ENCODE peak calls at places on chromosomes 3 and 15, in eight cellular contexts. U is stomach, K is suprapubic skin, F is IMR-90, H is adrenal gland, W is HCT116, I is esophagus muscularis mucosa, L is spleen. X is an unnamed sample.

GRCh38 chr15:24772709-24773373 is 97.3 kb downstream of the NPAP1 start:
- DNase-seq in U (peak; percentile 64), I (no peak), F (peak; percentile 84), H (peak; percentile 92), L (peak; percentile 78), K (no peak), W (no peak), X (peak; percentile 60)

GRCh38 chr15:88769161-88769971 is 33.9 kb upstream of the ACAN start:
- DNase-seq in I (peak; percentile 60), F (peak; percentile 5), H (no peak), W (no peak), L (no peak), K (no peak), U (no peak), X (no peak)

GRCh38 chr3:17935217-17935616 is 192.8 kb upstream of the TBC1D5 start:
- DNase-seq in H (peak; percentile 60), K (no peak), W (no peak), I (no peak), F (no peak), U (no peak), L (no peak), X (no peak)

GRCh38 chr15:40085225-40085624 is 23.5 kb downstream of the BMF start:
- DNase-seq in I (no peak), L (peak; percentile 49), U (no peak), K (no peak), F (peak; percentile 57), W (no peak), H (no peak), X (no peak)

GRCh38 chr3:186618318-186618938 is 5.6 kb downstream of the AHSG start:
- DNase-seq in U (no peak), I (no peak), L (no peak), H (no peak), F (no peak), W (no peak), K (no peak), X (no peak)

GRCh38 chr3:29212789-29213433 is 68.0 kb upstream of the RBMS3 start:
- DNase-seq in L (no peak), I (no peak), W (no peak), F (no peak), H (no peak), K (no peak), U (no peak), X (no peak)

GRCh38 chr15:63599401-63600000 is 2.3 kb downstream of the FBXL22 start:
- DNase-seq in L (peak; percentile 90), F (no peak), I (peak; percentile 91), U (peak; percentile 88), K (peak; percentile 84), H (peak; percentile 87), W (no peak), X (peak; percentile 73)

GRCh38 chr3:5331567-5332269 is 144.2 kb downstream of the EDEM1 start:
- DNase-seq in W (no peak), F (no peak), L (no peak), I (no peak), U (no peak), H (no peak), K (no peak), X (no peak)

GRCh38 chr3:147940846-147941245 is 531.7 kb downstream of the ZIC1 start:
- DNase-seq in K (no peak), H (no peak), I (no peak), F (no peak), U (no peak), W (no peak), L (no peak), X (no peak)

GRCh38 chr3:141405581-141405980 is 37.3 kb downstream of the ZBTB38 start:
- DNase-seq in W (no peak), F (peak; percentile 73), L (no peak), K (no peak), U (no peak), I (no peak), H (no peak), X (no peak)

GRCh38 chr3:39011191-39011736 is 40.5 kb downstream of the SCN11A start:
- DNase-seq in I (no peak), K (no peak), L (no peak), F (no peak), W (no peak), U (no peak), H (no peak), X (no peak)

GRCh38 chr3:147215660-147216059 is 190.7 kb downstream of the ZIC4 start:
- DNase-seq in W (no peak), H (no peak), L (no peak), I (no peak), U (no peak), F (no peak), K (no peak), X (no peak)

GRCh38 chr3:125003369-125003853 is 52.4 kb downstream of the HEG1 start:
- DNase-seq in W (no peak), K (no peak), I (no peak), L (no peak), U (no peak), F (peak; percentile 72), H (peak; percentile 89), X (no peak)

GRCh38 chr3:125002834-125003368 is 52.9 kb downstream of the HEG1 start:
- DNase-seq in F (no peak), K (no peak), H (no peak), W (no peak), L (no peak), I (no peak), U (no peak), X (no peak)

GRCh38 chr3:125002414-125002811 is 53.4 kb downstream of the HEG1 start:
- DNase-seq in W (no peak), L (no peak), I (no peak), H (no peak), U (no peak), F (no peak), K (no peak), X (no peak)

GRCh38 chr3:125000661-125001060 is 55.1 kb downstream of the HEG1 start:
- DNase-seq in K (no peak), I (no peak), U (no peak), L (no peak), F (no peak), W (no peak), H (peak; percentile 14), X (no peak)

DNA sequence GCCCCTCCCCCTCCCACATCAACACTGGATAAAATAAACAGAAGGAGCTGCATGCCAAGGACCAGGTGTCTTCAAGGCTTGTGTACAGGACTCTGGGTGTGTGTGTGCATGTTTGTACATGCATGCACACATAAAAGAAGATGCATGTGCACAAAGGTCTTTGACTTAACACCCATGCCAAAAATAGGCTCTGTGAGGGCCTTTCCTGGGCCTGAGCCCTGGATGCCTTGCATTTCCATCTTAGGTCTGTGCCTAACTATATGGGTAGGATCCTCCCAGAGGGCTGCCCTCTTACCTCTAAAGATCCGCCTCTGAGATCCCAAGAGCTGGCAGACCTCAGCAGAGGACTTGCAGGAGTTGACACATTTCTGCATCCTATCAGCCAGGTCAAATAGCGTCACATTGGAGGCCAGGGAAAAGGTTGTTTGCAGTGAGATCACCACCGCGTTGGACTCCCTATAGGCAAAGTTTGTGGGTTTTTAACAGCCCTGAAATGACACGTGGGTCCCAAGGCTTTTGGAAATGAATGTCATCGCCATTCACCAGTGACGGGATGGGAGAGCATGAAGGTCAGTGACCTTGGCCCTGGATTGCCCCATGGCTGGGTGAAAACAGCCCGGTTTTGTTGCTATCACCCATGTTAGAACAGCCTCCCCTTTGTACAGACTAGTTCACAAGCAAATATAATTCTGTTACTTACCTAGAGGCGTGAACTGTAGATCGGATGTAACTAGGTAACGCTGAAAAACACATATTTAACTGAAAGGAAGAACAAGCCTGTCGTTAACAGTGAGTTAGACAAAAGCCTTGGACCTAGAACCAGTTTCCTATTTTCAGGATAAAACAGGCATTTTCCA is 54.0 kb downstream of the HEG1 start:
- DNase-seq in L (no peak), H (peak; percentile 14), F (no peak), I (no peak), W (no peak), U (no peak), K (no peak), X (no peak)
- H3K4me3 ChIP-seq in L (no peak overlapping the region), H (no peak overlapping the region), F (no peak overlapping the region), I (no peak overlapping the region), W (no peak overlapping the region), U (no peak overlapping the region), K (no peak overlapping the region), X (no peak overlapping the region)

GRCh38 chr3:197736491-197737318 is at the start of gene RUBCN:
- DNase-seq in I (peak; percentile 99), U (peak; percentile 96), L (peak; percentile 99), W (peak; percentile 85), H (peak; percentile 97), K (peak; percentile 98), F (peak; percentile 92), X (peak; percentile 95)
- TF ChIP-seq POLR2A in I (peak; percentile 81), U (no peak), L (no peak), W (peak; percentile 90), H (peak; percentile 71), K (no peak), F (peak; percentile 60), X (peak; percentile 13)

DNA sequence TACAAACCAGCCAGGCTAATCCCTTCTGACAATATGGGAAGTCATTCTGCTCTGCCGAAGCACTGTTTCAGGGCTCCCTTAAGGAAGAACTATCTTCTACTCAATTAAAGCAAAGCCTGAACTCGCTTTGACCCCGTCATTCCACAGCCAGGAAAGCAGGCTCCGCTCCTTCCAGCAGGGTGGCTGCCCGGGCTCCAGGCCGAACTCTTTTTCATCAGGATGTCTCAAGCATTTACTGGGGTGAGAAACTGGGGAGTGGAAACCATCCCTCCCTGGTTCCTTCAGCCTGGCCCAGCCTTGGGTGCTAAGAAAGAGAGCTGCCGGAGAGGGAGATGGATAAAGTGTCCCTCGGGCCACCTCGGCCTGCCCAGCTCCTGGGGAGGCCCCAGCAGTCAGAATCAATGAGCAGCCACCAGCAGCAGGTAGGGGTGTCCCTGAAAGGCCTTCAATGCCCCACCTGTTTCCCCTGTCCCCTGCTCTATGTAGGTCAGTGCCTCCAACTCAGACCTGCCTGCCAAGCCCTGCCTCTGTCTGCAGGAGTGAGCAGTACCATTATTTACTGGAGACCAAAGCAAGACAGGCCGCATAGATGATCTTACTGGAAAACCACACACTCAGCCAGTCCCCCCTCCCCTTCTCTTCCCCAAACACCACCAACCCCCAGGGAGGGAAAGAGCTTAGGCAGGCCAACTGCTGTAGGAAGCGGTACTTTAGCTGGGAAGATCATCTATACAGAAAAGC is 225.6 kb upstream of the TLE3 start:
- DNase-seq in H (peak; percentile 75), L (no peak), U (peak; percentile 38), F (no peak), W (no peak), I (peak; percentile 96), K (peak; percentile 87), X (peak; percentile 55)
- H3K4me3 ChIP-seq in H (no peak overlapping the region), L (no peak overlapping the region), U (no peak overlapping the region), F (no peak overlapping the region), W (no peak overlapping the region), I (no peak overlapping the region), K (no peak overlapping the region), X (peak overlapping the region; percentile 27)

DNA sequence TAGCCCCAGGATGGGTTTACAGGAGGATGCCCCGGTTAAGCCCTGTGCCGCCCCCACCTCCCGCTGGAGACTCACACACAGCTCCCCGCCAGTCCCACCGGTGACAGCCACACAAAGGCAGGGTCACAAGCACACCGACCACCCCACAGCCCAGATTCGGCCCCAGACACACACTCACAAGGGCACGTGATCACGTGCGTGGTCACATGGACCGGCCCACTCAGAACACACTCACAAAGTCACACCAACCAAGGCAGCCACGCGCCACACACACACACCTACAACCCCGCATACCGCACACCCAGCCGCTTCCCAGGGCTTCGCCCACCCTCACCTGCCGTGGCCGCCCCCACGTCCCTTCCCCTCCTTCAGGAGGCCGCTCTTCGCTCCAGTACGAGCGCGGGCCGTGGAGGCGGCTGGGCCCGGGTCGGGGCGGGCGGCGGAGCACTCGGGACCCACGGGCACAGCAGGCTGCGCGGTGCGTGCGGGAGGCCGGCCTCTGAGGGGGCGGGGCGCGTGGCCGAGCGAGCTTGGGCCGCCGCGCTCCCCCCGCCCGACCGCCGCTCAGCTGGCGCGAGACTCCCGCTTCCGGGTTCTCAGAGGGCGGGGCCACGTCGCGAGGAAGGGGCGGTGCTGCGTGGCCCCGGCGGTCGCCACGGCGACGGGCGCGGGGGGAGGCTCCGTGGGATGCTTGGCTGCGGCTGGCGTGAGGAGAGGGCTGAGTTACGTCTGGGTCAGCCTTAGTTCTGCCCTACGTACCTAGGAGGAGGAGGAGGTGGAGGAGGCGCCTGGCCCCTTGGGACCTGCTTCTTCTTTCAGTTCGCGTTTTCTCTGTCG is at the start of gene SPG21:
- DNase-seq in I (peak; percentile 96), W (peak; percentile 77), H (peak; percentile 96), K (peak; percentile 92), F (peak; percentile 91), L (peak; percentile 99), U (peak; percentile 94), X (peak; percentile 90)
- TF ChIP-seq POLR2A in I (peak; percentile 6), W (peak; percentile 82), H (peak; percentile 95), K (no peak), F (peak; percentile 90), L (no peak), U (no peak), X (no peak)